ENCODE peak calls at places on chromosomes 6 and 20, in five cellular contexts. J, Y, O, F and C are unnamed samples.
A peak's percentile ranks its signal among the peaks of the same experiment; 100 is the strongest.

GRCh38 chr20:40467014-40467413 is 222.0 kb downstream of the MAFB start:
- DNase-seq in O (no peak), Y (no peak), F (no peak), J (no peak), C (no peak)

GRCh38 chr6:27019651-27020552 is 227.6 kb upstream of the PRSS16 start:
- DNase-seq in Y (no peak), O (peak; percentile 93), J (peak; percentile 94), F (peak; percentile 86), C (peak; percentile 92)

GRCh38 chr6:15368873-15369272 is 123.0 kb downstream of the JARID2 start:
- DNase-seq in Y (no peak), O (no peak), J (no peak), F (no peak), C (no peak)

GRCh38 chr6:121838842-121839241 is 403.4 kb downstream of the GJA1 start:
- DNase-seq in F (no peak), Y (no peak), O (peak; percentile 74), J (no peak), C (no peak)

GRCh38 chr6:40307712-40308111 is 279.5 kb downstream of the LRFN2 start:
- DNase-seq in O (no peak), J (no peak), Y (no peak), F (no peak), C (no peak)

GRCh38 chr6:98107801-98108200 is 726.6 kb upstream of the POU3F2 start:
- DNase-seq in O (no peak), J (no peak), Y (no peak), F (no peak), C (no peak)

GRCh38 chr6:90478278-90478677 is 108.6 kb downstream of the MAP3K7 start:
- DNase-seq in Y (no peak), F (no peak), J (no peak), O (no peak), C (no peak)

GRCh38 chr20:7770578-7770977 is 169.7 kb downstream of the HAO1 start:
- DNase-seq in F (no peak), Y (no peak), J (peak; percentile 100), O (peak; percentile 51), C (peak; percentile 98)

GRCh38 chr20:18718129-18718528 is 95.5 kb upstream of the SCP2D1 start:
- DNase-seq in F (no peak), Y (no peak), J (no peak), O (no peak), C (peak; percentile 11)

GRCh38 chr6:335146-335545 is 42.9 kb downstream of the DUSP22 start:
- DNase-seq in J (no peak), F (no peak), Y (no peak), O (no peak), C (no peak)

GRCh38 chr6:82068721-82069120 is 178.8 kb downstream of the IBTK start:
- DNase-seq in Y (no peak), J (no peak), O (no peak), F (no peak), C (no peak)